ENCODE peak calls at places on chromosomes 11 and 22, in nine cellular contexts. H is astrocyte; S is psoas muscle; Y is sigmoid colon; T is lung; K is HAP-1; P is SJSA1; F is breast epithelium; N is CD4-positive, CD25-positive, alpha-beta regulatory T cell. L is an unnamed sample. For H3K9me3, the result is how much of the 10 kb centered on the place peaks cover.

GRCh38 chr22:24068717-24069116 is 57.6 kb downstream of the CABIN1 start:
- DNase-seq in S (no peak), N (no peak), Y (peak), K (no peak), F (no peak), P (no peak), T (no peak), H (no peak), L (no peak)

GRCh38 chr11:96102664-96103068 is 178.8 kb upstream of the MTMR2 start:
- DNase-seq in K (no peak), P (peak), H (peak), F (no peak), Y (no peak), S (no peak), T (no peak), N (no peak), L (no peak)

GRCh38 chr11:12150831-12151382 is 40.5 kb downstream of the MICAL2 start:
- DNase-seq in N (no peak), H (peak), Y (no peak), F (no peak), S (no peak), T (no peak), P (peak), K (no peak), L (no peak)

GRCh38 chr11:64862914-64863313 is 15.5 kb downstream of the EHD1 start:
- DNase-seq in F (no peak), Y (peak), T (no peak), K (no peak), S (no peak), P (peak), N (no peak), H (no peak), L (no peak)

GRCh38 chr22:36291831-36292740 is 39.2 kb downstream of the APOL1 start:
- DNase-seq in K (no peak), N (no peak), S (no peak), T (no peak), P (no peak), Y (peak), F (no peak), H (no peak), L (no peak)

GRCh38 chr22:30605449-30606110 is 1.4 kb upstream of the TCN2 start:
- DNase-seq in F (no peak), P (peak), H (peak), N (peak), S (peak), T (peak), Y (no peak), K (peak), L (peak)

GRCh38 chr22:25169278-25170031 is 30.2 kb upstream of the CRYBB3 start:
- DNase-seq in Y (peak), K (no peak), F (no peak), P (no peak), T (peak), N (no peak), H (no peak), S (no peak), L (no peak)

GRCh38 chr11:10117709-10118341 is 176.2 kb downstream of the SBF2 start:
- DNase-seq in P (peak), T (no peak), F (no peak), N (no peak), S (no peak), K (no peak), Y (no peak), H (peak), L (no peak)

GRCh38 chr11:76836613-76837291 is 24.0 kb upstream of the ACER3 start:
- DNase-seq in Y (no peak), F (no peak), P (no peak), S (no peak), N (no peak), K (no peak), T (no peak), H (no peak), L (no peak)

GRCh38 chr11:131943296-131943695 is 572.9 kb downstream of the NTM start:
- DNase-seq in Y (no peak), N (no peak), K (no peak), S (no peak), F (no peak), P (no peak), T (no peak), H (no peak), L (no peak)

GRCh38 chr11:6219359-6219758 is 14.0 kb downstream of the C11orf42 start:
- DNase-seq in F (no peak), H (peak), Y (no peak), P (no peak), S (peak), N (no peak), K (no peak), T (no peak), L (no peak)

GRCh38 chr22:40036591-40037225 is 42.0 kb downstream of the FAM83F start:
- DNase-seq in K (peak), P (peak), H (peak), Y (peak), N (peak), F (no peak), S (peak), T (peak), L (peak)

GRCh38 chr22:29208502-29208862 is 2.8 kb downstream of the EMID1 start:
- DNase-seq in K (no peak), Y (no peak), N (no peak), T (no peak), H (no peak), P (no peak), S (no peak), F (no peak), L (no peak)

GRCh38 chr22:19966908-19967750 is 25.5 kb upstream of the TXNRD2 start:
- DNase-seq in T (no peak), Y (no peak), S (no peak), P (no peak), H (no peak), F (no peak), K (no peak), N (no peak), L (no peak)

GRCh38 chr22:28976588-28976987 is 85.0 kb downstream of the C22orf31 start:
- DNase-seq in K (peak), N (no peak), S (no peak), T (no peak), H (peak), F (no peak), P (peak), Y (no peak), L (no peak)

GRCh38 chr11:15170170-15170569 is 55.4 kb downstream of the INSC start:
- DNase-seq in T (no peak), F (no peak), Y (no peak), N (no peak), K (no peak), S (no peak), P (no peak), H (no peak), L (no peak)

GRCh38 chr22:39256186-39256552 is 11.4 kb upstream of the PDGFB start:
- DNase-seq in T (no peak), H (no peak), P (no peak), Y (no peak), N (no peak), F (peak), K (no peak), S (no peak), L (no peak)

GRCh38 chr11:27215471-27216267 is 147.3 kb downstream of the CCDC34 start:
- DNase-seq in S (no peak), Y (no peak), F (peak), N (no peak), H (peak), T (peak), K (no peak), P (no peak), L (no peak)

GRCh38 chr22:39188809-39189208 is 36.3 kb upstream of the CBX7 start:
- DNase-seq in S (no peak), N (no peak), H (no peak), T (no peak), P (no peak), K (no peak), Y (no peak), F (no peak), L (no peak)

GRCh38 chr11:8838248-8838647 is 72.7 kb upstream of the AKIP1 start:
- DNase-seq in Y (peak), P (peak), K (no peak), T (no peak), H (peak), F (no peak), N (no peak), S (no peak), L (no peak)

GRCh38 chr11:22624742-22625447 is 728 bp downstream of the FANCF start:
- DNase-seq in H (peak), T (peak), N (peak), S (peak), P (no peak), Y (peak), K (peak), F (peak), L (no peak)

GRCh38 chr11:69310934-69311766 is 17.2 kb downstream of the MYEOV start:
- DNase-seq in S (no peak), F (no peak), H (no peak), P (no peak), Y (peak), N (no peak), T (no peak), K (no peak), L (no peak)

GRCh38 chr11:81707881-81708280 is 1025.8 kb downstream of the FAM181B start:
- DNase-seq in T (no peak), K (no peak), Y (no peak), S (no peak), P (no peak), N (no peak), H (no peak), F (no peak), L (no peak)

GRCh38 chr11:68651208-68651984 is 32.9 kb upstream of the GAL start:
- DNase-seq in T (no peak), F (peak), N (no peak), P (no peak), Y (no peak), K (no peak), S (no peak), H (no peak), L (no peak)

GRCh38 chr22:38758276-38758945 is 2.6 kb upstream of the SUN2 start:
- DNase-seq in N (peak), Y (no peak), K (no peak), F (no peak), P (no peak), T (no peak), S (no peak), H (no peak), L (peak)

GRCh38 chr11:65962136-65962564 is 616 bp downstream of the SART1 start:
- DNase-seq in K (no peak), P (peak), H (no peak), N (no peak), S (no peak), Y (no peak), F (no peak), T (no peak), L (no peak)

GRCh38 chr22:35601743-35602633 is 15.1 kb downstream of the MB start:
- DNase-seq in P (no peak), S (peak), H (peak), F (peak), K (no peak), T (peak), N (no peak), Y (no peak), L (no peak)

DNA sequence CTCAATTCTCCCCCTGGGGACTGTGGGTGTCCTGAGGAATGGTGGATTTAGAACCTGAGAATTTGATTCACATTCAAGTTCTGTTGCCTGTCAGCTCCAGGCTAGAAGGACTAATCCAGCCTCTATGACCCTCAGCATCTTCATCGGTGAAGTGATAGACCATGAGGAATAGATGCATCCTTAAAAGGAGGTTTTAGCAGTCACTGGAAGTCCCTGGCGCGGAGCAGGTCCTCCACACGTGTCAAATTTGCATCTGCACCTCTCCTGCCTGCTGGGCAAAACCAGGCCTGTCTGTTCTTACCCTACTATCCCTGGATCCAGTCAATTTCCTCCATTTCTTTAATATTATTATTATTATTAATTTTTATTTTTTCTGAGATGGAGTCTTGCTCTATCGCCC is 808.4 kb downstream of the TBC1D22A start:
- DNase-seq in P (no peak), Y (no peak), F (no peak), K (no peak), H (no peak), N (no peak), T (no peak), S (no peak), L (no peak)
- H3K9me3 ChIP-seq in P (under half), Y (under half), F (under half), K (under half), H (under half), N (under half), T (under half), S (under half), L (under half)

DNA sequence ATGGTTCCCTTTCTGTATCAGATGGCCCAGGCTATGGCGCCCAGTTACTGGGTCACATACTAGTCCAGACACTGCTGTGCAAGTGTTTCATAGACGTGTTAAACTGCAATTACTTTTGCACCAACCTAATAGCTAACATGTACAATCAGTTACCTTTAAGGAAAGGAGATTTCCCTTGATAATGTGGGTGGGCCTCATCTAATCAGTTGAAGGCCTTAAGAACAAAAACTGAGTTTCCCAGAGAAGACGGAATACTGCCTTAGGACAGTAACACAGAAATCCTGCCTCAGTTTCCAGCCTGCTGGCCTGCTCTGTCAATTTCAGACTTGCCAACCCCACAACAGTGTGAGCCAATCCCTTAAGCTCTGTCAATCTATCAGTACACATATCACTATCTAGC is 229.9 kb upstream of the SYN3 start:
- DNase-seq in Y (no peak), H (no peak), P (no peak), S (no peak), F (no peak), N (no peak), K (no peak), T (no peak), L (no peak)
- H3K9me3 ChIP-seq in Y (under half), H (under half), P (under half), S (under half), F (under half), N (under half), K (under half), T (under half), L (under half)

GRCh38 chr11:70641366-70641765 is 243.0 kb downstream of the CTTN start:
- DNase-seq in Y (no peak), F (no peak), T (no peak), N (no peak), K (no peak), S (no peak), H (no peak), P (no peak), L (no peak)
- H3K9me3 ChIP-seq in Y (under half), F (under half), T (under half), N (under half), K (under half), S (under half), H (under half), P (half or more), L (under half)

GRCh38 chr22:49619301-49619700 is 208.4 kb downstream of the BRD1 start:
- DNase-seq in T (no peak), Y (no peak), S (no peak), P (no peak), H (no peak), K (no peak), N (no peak), F (no peak), L (no peak)
- H3K9me3 ChIP-seq in T (under half), Y (under half), S (under half), P (under half), H (under half), K (under half), N (under half), F (under half), L (under half)

GRCh38 chr11:71198823-71199165 is 53.6 kb downstream of the SHANK2 start:
- DNase-seq in H (no peak), S (no peak), N (no peak), F (no peak), K (no peak), T (no peak), P (no peak), Y (no peak), L (no peak)

GRCh38 chr11:71200172-71200716 is 52.1 kb downstream of the SHANK2 start:
- DNase-seq in F (no peak), H (no peak), N (no peak), Y (no peak), P (no peak), K (no peak), S (no peak), T (no peak), L (no peak)

GRCh38 chr11:71200761-71201160 is 51.6 kb downstream of the SHANK2 start:
- DNase-seq in N (no peak), K (no peak), S (no peak), P (no peak), T (no peak), Y (no peak), H (no peak), F (no peak), L (no peak)

GRCh38 chr11:71198141-71198822 is 54.1 kb downstream of the SHANK2 start:
- DNase-seq in K (no peak), F (no peak), S (no peak), P (no peak), N (no peak), H (no peak), Y (no peak), T (no peak), L (no peak)

DNA sequence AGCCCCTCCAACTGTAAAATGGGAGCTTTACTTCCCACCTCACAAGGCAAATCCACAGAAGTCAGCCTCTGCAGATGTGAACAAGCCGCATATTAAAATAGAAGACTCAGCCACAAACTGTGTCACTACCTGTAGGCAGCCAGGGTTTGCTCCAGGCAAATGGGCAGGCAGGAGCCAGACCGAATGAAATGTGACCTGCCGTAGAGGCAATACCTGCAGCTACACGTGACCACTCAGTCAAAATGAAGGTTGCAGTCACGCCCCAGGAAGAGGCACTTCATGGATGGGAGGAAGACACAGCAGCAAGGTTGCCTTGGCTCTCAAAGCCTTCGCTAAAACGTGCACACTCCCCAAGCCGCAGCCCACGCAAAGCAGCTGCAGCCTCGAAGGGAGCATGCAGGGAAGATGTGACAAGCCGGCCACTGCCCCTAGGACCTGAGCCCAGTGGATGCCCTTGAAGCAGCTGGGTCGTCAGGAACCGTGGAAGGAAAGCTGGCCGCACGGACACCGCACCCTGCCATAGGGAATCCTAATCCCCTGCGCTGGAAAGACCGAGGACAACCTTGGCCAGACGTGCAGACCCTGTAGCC is 53.1 kb downstream of the SHANK2 start:
- DNase-seq in K (no peak), F (no peak), T (no peak), N (no peak), H (no peak), Y (no peak), S (no peak), P (no peak), L (no peak)
- H3K9me3 ChIP-seq in K (under half), F (under half), T (under half), N (under half), H (under half), Y (under half), S (under half), P (under half), L (under half)

GRCh38 chr11:90556026-90556425 is 333.2 kb upstream of the CHORDC1 start:
- DNase-seq in H (no peak), Y (no peak), N (no peak), F (no peak), K (no peak), P (no peak), T (no peak), S (no peak), L (no peak)
- H3K9me3 ChIP-seq in H (under half), Y (under half), N (under half), F (under half), K (under half), P (under half), T (under half), S (under half), L (under half)

GRCh38 chr22:47400701-47401591 is 638.5 kb downstream of the TBC1D22A start:
- DNase-seq in T (no peak), Y (no peak), N (no peak), F (no peak), K (no peak), S (no peak), H (no peak), P (no peak), L (no peak)

GRCh38 chr22:47397673-47398072 is 635.2 kb downstream of the TBC1D22A start:
- DNase-seq in Y (no peak), T (no peak), S (no peak), H (no peak), K (no peak), P (no peak), F (no peak), N (no peak), L (no peak)

GRCh38 chr22:47398491-47398890 is 636.0 kb downstream of the TBC1D22A start:
- DNase-seq in P (no peak), S (no peak), H (no peak), T (no peak), F (no peak), K (no peak), N (no peak), Y (no peak), L (no peak)

GRCh38 chr22:47401592-47401898 is 639.1 kb downstream of the TBC1D22A start:
- DNase-seq in S (no peak), K (no peak), Y (no peak), P (no peak), H (no peak), F (no peak), N (no peak), T (no peak), L (no peak)

GRCh38 chr22:47398921-47399790 is 636.7 kb downstream of the TBC1D22A start:
- DNase-seq in Y (no peak), F (no peak), H (no peak), K (no peak), P (no peak), S (no peak), T (no peak), N (no peak), L (no peak)
- H3K9me3 ChIP-seq in Y (under half), F (under half), H (under half), K (under half), P (under half), S (under half), T (under half), N (under half), L (under half)